ENCODE peak calls at places on chromosomes 13 and 19, in ten cellular contexts. Q is activated T-helper 1 cell treated with anti-CD3 and anti-CD28 coated beads, Interleukin-2, amount 50 U/mL, for 16 hours; C is NCI-H748 treated with DMSO at 0.1 percent for 48 hours; O is MM.1S; V is activated gamma-delta T cell treated with Interleukin-2 at 50 U/mL for 16 hours; H is NCI-H187; M is colonic mucosa; N is tibial nerve; B is T follicular helper cell; J is T-helper 22 cell. S is an unnamed sample.

GRCh38 chr19:38565686-38566105 is 52.1 kb downstream of the MAP4K1 start:
- DNase-seq in Q (no peak), C (no peak), O (no peak), V (no peak), H (no peak), M (no peak), N (no peak), B (no peak), J (no peak), S (no peak)

GRCh38 chr19:17721821-17722220 is 2.5 kb downstream of the MAP1S start:
- DNase-seq in Q (no peak), C (no peak), O (no peak), V (no peak), H (no peak), M (no peak), N (no peak), B (no peak), J (no peak), S (no peak)

GRCh38 chr13:40910324-40911050 is 108.6 kb downstream of the ELF1 start:
- DNase-seq in Q (no peak), C (no peak), O (no peak), V (no peak), H (no peak), M (no peak), N (no peak), B (no peak), J (no peak), S (no peak)

GRCh38 chr13:46552302-46552680 is 679 bp upstream of the LRCH1 start:
- DNase-seq in Q (no peak), C (no peak), O (no peak), V (no peak), H (no peak), M (peak; percentile 46), N (no peak), B (no peak), J (no peak), S (peak; percentile 10)

GRCh38 chr19:48311384-48311783 is 14.0 kb upstream of the EMP3 start:
- DNase-seq in Q (no peak), C (no peak), O (no peak), V (no peak), H (no peak), M (no peak), N (no peak), B (no peak), J (no peak), S (no peak)

GRCh38 chr19:35349614-35350521 is 2.2 kb downstream of the FFAR1 start:
- DNase-seq in Q (no peak), C (no peak), O (no peak), V (no peak), H (no peak), M (no peak), N (no peak), B (no peak), J (no peak), S (no peak)

GRCh38 chr13:40876020-40876738 is 86.8 kb downstream of the SLC25A15 start:
- DNase-seq in Q (no peak), C (no peak), O (no peak), V (no peak), H (no peak), M (no peak), N (no peak), B (no peak), J (no peak), S (no peak)

GRCh38 chr19:4559569-4559968 is at the start of gene SEMA6B:
- DNase-seq in Q (no peak), C (no peak), O (no peak), V (no peak), H (no peak), M (no peak), N (peak; percentile 37), B (no peak), J (no peak), S (no peak)

GRCh38 chr19:58568731-58569130 is 4.4 kb downstream of the MZF1 start:
- DNase-seq in Q (no peak), C (no peak), O (no peak), V (no peak), H (no peak), M (peak; percentile 16), N (no peak), B (no peak), J (no peak), S (peak; percentile 19)

GRCh38 chr19:38727868-38728660 is 16.2 kb downstream of the CAPN12 start:
- DNase-seq in Q (no peak), C (no peak), O (no peak), V (no peak), H (no peak), M (no peak), N (no peak), B (no peak), J (no peak), S (peak; percentile 78)

GRCh38 chr13:102293723-102294122 is 108.1 kb downstream of the FGF14 start:
- DNase-seq in Q (no peak), C (no peak), O (no peak), V (no peak), H (no peak), M (no peak), N (no peak), B (no peak), J (no peak), S (no peak)

GRCh38 chr13:45162821-45163220 is 38.0 kb downstream of the KCTD4 start:
- DNase-seq in Q (no peak), C (no peak), O (no peak), V (no peak), H (no peak), M (no peak), N (no peak), B (no peak), J (no peak), S (no peak)

GRCh38 chr13:44755872-44756271 is 179.7 kb upstream of the TSC22D1 start:
- DNase-seq in Q (no peak), C (no peak), O (no peak), V (no peak), H (no peak), M (no peak), N (no peak), B (no peak), J (no peak), S (no peak)

GRCh38 chr13:111395511-111396393 is 75.3 kb downstream of the TEX29 start:
- DNase-seq in Q (no peak), C (no peak), O (no peak), V (no peak), H (no peak), M (no peak), N (no peak), B (no peak), J (no peak), S (no peak)

GRCh38 chr13:80054806-80055205 is 286.1 kb downstream of the SPRY2 start:
- DNase-seq in Q (no peak), C (no peak), O (no peak), V (no peak), H (no peak), M (no peak), N (no peak), B (no peak), J (no peak), S (no peak)

GRCh38 chr19:38977445-38978314 is 2.1 kb upstream of the FBXO17 start:
- DNase-seq in Q (no peak), C (no peak), O (peak; percentile 67), V (no peak), H (no peak), M (no peak), N (no peak), B (no peak), J (no peak), S (no peak)

GRCh38 chr13:94344126-94344863 is 135.2 kb downstream of the DCT start:
- DNase-seq in Q (no peak), C (no peak), O (no peak), V (no peak), H (no peak), M (no peak), N (no peak), B (no peak), J (no peak), S (no peak)